ENCODE peak calls at places on chromosomes 3 and 15, in six cellular contexts. K is neuronal stem cell, N is IMR-90, I is H9, E is mesendoderm, V is mesenchymal stem cell. R is an unnamed sample.
A peak's percentile ranks its signal among the peaks of the same experiment; 100 is the strongest.

GRCh38 chr3:159861369-159861987 is 127.2 kb upstream of the IL12A start:
- DNase-seq in K (no peak), N (no peak), I (no peak), E (peak; percentile 66), V (peak; percentile 50), R (no peak)

GRCh38 chr3:42666577-42666998 is 13.1 kb downstream of the ZBTB47 start:
- DNase-seq in K (no peak), N (no peak), I (no peak), E (no peak), V (no peak), R (no peak)

GRCh38 chr3:124557-125179 is 71.9 kb upstream of the CHL1 start:
- DNase-seq in K (no peak), N (no peak), I (no peak), E (no peak), V (no peak), R (no peak)

GRCh38 chr15:55254916-55255679 is 34.5 kb downstream of the RAB27A start:
- DNase-seq in K (no peak), N (no peak), I (no peak), E (no peak), V (no peak), R (no peak)

GRCh38 chr3:55180936-55181535 is 253.2 kb upstream of the LRTM1 start:
- DNase-seq in K (no peak), N (no peak), I (no peak), E (no peak), V (peak; percentile 50), R (peak; percentile 80)

GRCh38 chr3:145557405-145557804 is 603.6 kb downstream of the PLOD2 start:
- DNase-seq in K (no peak), N (no peak), I (no peak), E (peak; percentile 86), V (peak; percentile 68), R (no peak)

GRCh38 chr15:67863442-67863987 is 23.7 kb upstream of the RNU6-1 start:
- DNase-seq in K (peak; percentile 77), N (peak; percentile 71), I (peak; percentile 87), E (peak; percentile 87), V (peak; percentile 79), R (peak; percentile 84)

GRCh38 chr15:27764339-27764738 is 334.8 kb downstream of the OCA2 start:
- DNase-seq in K (no peak), N (no peak), I (no peak), E (peak; percentile 88), V (no peak), R (no peak)

GRCh38 chr3:10263549-10264363 is 15.5 kb downstream of the TATDN2 start:
- DNase-seq in K (no peak), N (peak; percentile 42), I (peak; percentile 85), E (peak; percentile 85), V (peak; percentile 80), R (peak; percentile 18)

DNA sequence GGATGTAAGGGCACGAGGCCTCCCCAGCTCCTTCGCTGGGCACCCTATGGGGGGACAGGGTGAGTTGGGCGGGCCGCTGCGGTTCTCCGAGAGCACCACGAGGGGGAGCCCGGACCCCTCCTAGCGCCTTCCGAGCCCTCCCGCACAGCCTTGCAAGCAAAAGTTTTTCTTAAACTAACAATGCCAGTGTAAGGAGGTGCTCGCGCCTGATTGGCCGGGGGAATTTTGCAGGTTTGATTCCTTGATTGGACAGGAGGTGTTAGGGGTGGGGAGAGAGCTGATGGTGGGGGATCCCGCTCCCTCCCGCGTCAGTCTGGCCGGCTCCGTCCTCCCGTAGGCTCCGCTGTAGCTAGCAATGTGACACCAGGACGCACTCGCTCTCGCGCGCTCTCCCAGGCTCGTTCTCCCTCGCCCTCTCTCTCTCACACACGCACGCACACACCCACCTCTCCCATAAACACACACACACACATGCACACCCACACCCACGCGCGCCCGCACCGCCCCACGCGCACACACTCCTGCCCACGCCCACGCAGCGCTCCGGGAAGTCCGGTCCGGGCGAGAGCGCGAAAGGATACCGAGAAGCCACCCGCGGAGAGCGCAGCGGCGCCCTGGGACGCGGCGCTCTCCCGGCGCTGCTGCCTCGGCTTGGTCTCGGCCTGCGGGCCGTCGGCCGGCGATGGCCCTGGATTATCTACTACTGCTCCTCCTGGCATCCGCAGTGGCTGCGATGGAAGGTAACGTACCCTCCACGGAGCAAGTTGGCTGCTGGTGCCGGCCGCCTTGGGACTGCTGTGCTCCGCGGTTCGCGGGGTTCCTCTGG is at the start of gene EPHB1:
- DNase-seq in K (peak; percentile 96), N (peak; percentile 87), I (peak; percentile 99), E (peak; percentile 99), V (peak; percentile 82), R (peak; percentile 74)
- H4K8ac ChIP-seq in K (no peak within 1 kb of the TSS), N (no peak within 1 kb of the TSS), I (no peak within 1 kb of the TSS), E (no peak within 1 kb of the TSS), V (no peak within 1 kb of the TSS), R (no peak within 1 kb of the TSS)

GRCh38 chr15:51341366-51342248 is at the start of gene GLDN:
- DNase-seq in K (peak; percentile 20), N (peak; percentile 2), I (peak; percentile 52), E (peak; percentile 34), V (peak; percentile 9), R (peak; percentile 91)
- H4K8ac ChIP-seq in K (no peak within 1 kb of the TSS), N (no peak within 1 kb of the TSS), I (no peak within 1 kb of the TSS), E (no peak within 1 kb of the TSS), V (no peak within 1 kb of the TSS), R (peak within 1 kb of the TSS; percentile 56)

GRCh38 chr3:134620476-134621115 is 30.2 kb downstream of the KY start:
- DNase-seq in K (no peak), N (no peak), I (peak; percentile 6), E (no peak), V (no peak), R (no peak)
- H4K8ac ChIP-seq in K (no peak overlapping the region), N (no peak overlapping the region), I (no peak overlapping the region), E (no peak overlapping the region), V (no peak overlapping the region), R (no peak overlapping the region)

GRCh38 chr3:184694266-184694665 is 17.6 kb downstream of the MAGEF1 start:
- DNase-seq in K (no peak), N (no peak), I (no peak), E (no peak), V (no peak), R (peak; percentile 19)

GRCh38 chr3:184693011-184693975 is 18.6 kb downstream of the MAGEF1 start:
- DNase-seq in K (no peak), N (no peak), I (no peak), E (peak; percentile 54), V (peak; percentile 58), R (peak; percentile 22)

GRCh38 chr3:184690236-184690883 is 21.5 kb downstream of the MAGEF1 start:
- DNase-seq in K (no peak), N (no peak), I (no peak), E (no peak), V (no peak), R (no peak)

GRCh38 chr3:184688872-184689271 is 23.0 kb downstream of the MAGEF1 start:
- DNase-seq in K (no peak), N (no peak), I (no peak), E (no peak), V (no peak), R (no peak)

GRCh38 chr3:184691397-184692131 is 20.3 kb downstream of the MAGEF1 start:
- DNase-seq in K (no peak), N (peak; percentile 44), I (no peak), E (no peak), V (no peak), R (no peak)
- H4K8ac ChIP-seq in K (no peak overlapping the region), N (peak overlapping the region; percentile 38), I (no peak overlapping the region), E (no peak overlapping the region), V (peak overlapping the region; percentile 73), R (peak overlapping the region; percentile 20)

GRCh38 chr15:73994419-73994883 is at the start of gene PML:
- DNase-seq in K (peak; percentile 87), N (peak; percentile 93), I (peak; percentile 97), E (peak; percentile 96), V (peak; percentile 98), R (peak; percentile 95)
- H4K8ac ChIP-seq in K (no peak within 1 kb of the TSS), N (peak within 1 kb of the TSS; percentile 79), I (no peak within 1 kb of the TSS), E (peak within 1 kb of the TSS; percentile 77), V (peak within 1 kb of the TSS; percentile 78), R (peak within 1 kb of the TSS; percentile 94)

GRCh38 chr15:58746174-58746573 is 3.3 kb downstream of the ADAM10 start:
- DNase-seq in K (no peak), N (no peak), I (no peak), E (no peak), V (no peak), R (peak; percentile 45)

GRCh38 chr15:58748040-58748786 is 1.3 kb downstream of the ADAM10 start:
- DNase-seq in K (no peak), N (no peak), I (no peak), E (no peak), V (no peak), R (no peak)

GRCh38 chr15:58748787-58749531 is 548 bp downstream of the ADAM10 start:
- DNase-seq in K (peak; percentile 62), N (no peak), I (peak; percentile 47), E (peak; percentile 81), V (peak; percentile 52), R (peak; percentile 42)

GRCh38 chr15:58752716-58753115 is 3.2 kb upstream of the ADAM10 start:
- DNase-seq in K (no peak), N (no peak), I (no peak), E (no peak), V (no peak), R (no peak)

DNA sequence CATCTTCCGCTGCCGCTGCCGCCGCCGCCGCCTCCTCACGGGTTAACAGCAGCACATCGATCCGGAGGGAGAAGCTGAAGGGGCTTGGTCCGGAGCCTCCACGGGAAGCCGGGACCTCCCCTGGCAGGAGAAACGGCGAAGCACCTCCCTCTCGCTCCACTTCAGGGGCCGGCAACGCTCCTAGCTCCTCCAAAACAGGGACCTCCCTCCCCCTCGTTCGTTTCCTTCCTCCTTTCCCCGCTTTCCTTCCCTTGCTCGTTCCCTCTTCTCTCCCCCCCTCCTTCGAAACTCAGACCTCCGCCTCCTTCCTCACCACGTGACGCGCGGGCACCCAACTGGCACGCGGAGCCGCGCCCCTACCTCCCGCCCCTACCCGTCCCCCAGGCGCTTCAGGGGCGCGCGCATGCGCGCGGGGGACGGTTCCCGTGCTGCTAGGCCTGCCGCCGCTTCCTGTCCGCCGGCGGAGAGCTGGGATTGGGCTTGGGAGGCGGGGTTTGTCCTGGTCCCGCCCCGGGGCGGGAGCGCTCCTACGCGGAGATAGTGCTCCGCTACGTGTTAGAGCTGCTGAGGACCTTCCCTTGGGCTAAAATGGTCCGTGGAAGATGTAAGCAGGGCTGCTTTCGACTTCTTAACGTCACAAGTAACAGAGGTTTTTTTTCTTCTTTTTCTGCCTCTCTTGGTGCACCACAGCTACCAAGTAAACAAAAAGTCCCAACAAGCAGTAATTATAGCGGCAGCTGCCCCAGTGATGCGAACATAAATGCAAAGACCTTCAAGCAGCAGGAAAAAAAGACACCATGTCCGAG is at the start of gene ADAM10:
- DNase-seq in K (peak; percentile 98), N (peak; percentile 99), I (peak; percentile 99), E (peak; percentile 99), V (peak; percentile 99), R (peak; percentile 100)
- H4K8ac ChIP-seq in K (no peak within 1 kb of the TSS), N (peak within 1 kb of the TSS; percentile 88), I (no peak within 1 kb of the TSS), E (no peak within 1 kb of the TSS), V (peak within 1 kb of the TSS; percentile 89), R (peak within 1 kb of the TSS; percentile 52)